ENCODE peak calls at places on chromosomes 16 and 17, in four cellular contexts. P is EH, C is nephron progenitor cell, U is astrocyte of the hippocampus. J is an unnamed sample.

GRCh38 chr17:47895254-47895855 is 681 bp upstream of the SP2 start:
- DNase-seq in C (no peak), P (peak), U (no peak), J (peak)

GRCh38 chr17:20066253-20066652 is 57.1 kb downstream of the SPECC1 start:
- DNase-seq in P (peak), U (peak), C (no peak), J (no peak)

GRCh38 chr17:63497708-63498483 is 21.0 kb downstream of the ACE start:
- DNase-seq in U (peak), C (peak), P (peak), J (no peak)

GRCh38 chr17:7916799-7917198 is 710 bp upstream of the RNF227 start:
- DNase-seq in U (peak), C (no peak), P (peak), J (no peak)

GRCh38 chr16:49622084-49622390 is 233.9 kb downstream of the ZNF423 start:
- DNase-seq in U (no peak), P (no peak), C (no peak), J (no peak)

GRCh38 chr16:56589141-56590039 is at the start of gene MT3:
- DNase-seq in U (peak), C (peak), P (no peak), J (no peak)

GRCh38 chr17:75410141-75410540 is 4.7 kb upstream of the GRB2 start:
- DNase-seq in U (no peak), C (no peak), P (no peak), J (no peak)

GRCh38 chr17:78797691-78798585 is 15.9 kb upstream of the CYTH1 start:
- DNase-seq in U (peak), P (no peak), C (no peak), J (peak)

GRCh38 chr17:22464041-22464440 is 771.7 kb downstream of the KCNJ18 start:
- DNase-seq in U (no peak), P (no peak), C (no peak), J (no peak)

GRCh38 chr16:69367980-69368379 is 16.4 kb upstream of the TMED6 start:
- DNase-seq in U (no peak), C (no peak), P (no peak), J (no peak)

GRCh38 chr16:68826652-68827051 is 16.7 kb upstream of the TANGO6 start:
- DNase-seq in U (no peak), P (no peak), C (no peak), J (no peak)

GRCh38 chr17:8883353-8883752 is 15.9 kb upstream of the PIK3R6 start:
- DNase-seq in C (no peak), U (no peak), P (no peak), J (no peak)

GRCh38 chr16:12819126-12820117 is 15.7 kb upstream of the CPPED1 start:
- DNase-seq in U (peak), C (peak), P (peak), J (peak)

GRCh38 chr17:2809337-2809736 is 13.1 kb downstream of the RAP1GAP2 start:
- DNase-seq in P (no peak), C (no peak), U (no peak), J (no peak)

GRCh38 chr16:80197790-80198201 is 343.0 kb upstream of the DYNLRB2 start:
- DNase-seq in C (no peak), U (peak), P (peak), J (no peak)

GRCh38 chr17:19897108-19897854 is 29.5 kb upstream of the ULK2 start:
- DNase-seq in U (no peak), C (no peak), P (peak), J (no peak)

GRCh38 chr17:7042507-7043194 is 1.2 kb downstream of the SLC16A11 start:
- DNase-seq in P (no peak), U (no peak), C (peak), J (no peak)

GRCh38 chr17:4914009-4914408 is 11.1 kb upstream of the CHRNE start:
- DNase-seq in U (no peak), C (no peak), P (peak), J (no peak)

GRCh38 chr16:778909-779527 is 9.2 kb downstream of the RPUSD1 start:
- DNase-seq in C (no peak), P (no peak), U (no peak), J (no peak)

GRCh38 chr16:57813466-57813865 is 11.2 kb upstream of the KIFC3 start:
- DNase-seq in P (no peak), U (no peak), C (no peak), J (no peak)

GRCh38 chr16:10862432-10862831 is 14.6 kb upstream of the CIITA start:
- DNase-seq in C (no peak), U (peak), P (peak), J (no peak)

GRCh38 chr17:34582185-34582900 is 3.0 kb downstream of the TMEM132E start:
- DNase-seq in C (no peak), P (no peak), U (peak), J (peak)

GRCh38 chr17:80793421-80793820 is 198.2 kb upstream of the CHMP6 start:
- DNase-seq in P (no peak), C (no peak), U (no peak), J (peak)

GRCh38 chr17:73122953-73123605 is 30.6 kb upstream of the SLC39A11 start:
- DNase-seq in C (no peak), P (no peak), U (no peak), J (no peak)

GRCh38 chr16:72324578-72324977 is 152.6 kb upstream of the PMFBP1 start:
- DNase-seq in P (no peak), U (no peak), C (no peak), J (peak)